ENCODE peak calls at places on chromosomes 6 and 20, in four cellular contexts. X is tibial artery; D is Peyer's patch; M is CD4-positive, alpha-beta T cell. W is an unnamed sample.

GRCh38 chr20:45011108-45011526 is 44.8 kb downstream of the STK4 start:
- DNase-seq in D (peak), M (peak), X (no peak), W (no peak)

GRCh38 chr20:16158976-16159286 is 414.3 kb downstream of the KIF16B start:
- DNase-seq in D (no peak), X (no peak), M (no peak), W (no peak)

GRCh38 chr6:4085329-4085695 is 6.4 kb upstream of the FAM217A start:
- DNase-seq in M (no peak), D (no peak), X (no peak), W (no peak)

GRCh38 chr6:56757585-56757984 is 114.9 kb upstream of the DST start:
- DNase-seq in M (no peak), D (no peak), X (no peak), W (no peak)

GRCh38 chr6:12753034-12753433 is 36.5 kb downstream of the PHACTR1 start:
- DNase-seq in X (no peak), M (no peak), D (no peak), W (no peak)

GRCh38 chr6:45132059-45132458 is 196.1 kb upstream of the RUNX2 start:
- DNase-seq in X (no peak), D (no peak), M (no peak), W (no peak)

GRCh38 chr20:36663026-36663425 is 17.0 kb upstream of the SLA2 start:
- DNase-seq in M (no peak), D (no peak), X (no peak), W (no peak)

GRCh38 chr20:31517373-31517772 is 3.1 kb downstream of the HM13 start:
- DNase-seq in M (no peak), X (peak), D (no peak), W (no peak)

GRCh38 chr20:53522696-53523095 is 70.9 kb downstream of the ZNF217 start:
- DNase-seq in X (no peak), M (no peak), D (no peak), W (no peak)

GRCh38 chr6:11766589-11767450 is 11.8 kb downstream of the ADTRP start:
- DNase-seq in D (no peak), X (peak), M (no peak), W (peak)

GRCh38 chr6:47741807-47742206 is 40.0 kb upstream of the OPN5 start:
- DNase-seq in X (no peak), M (no peak), D (no peak), W (no peak)

GRCh38 chr6:13280253-13280652 is 48.1 kb downstream of the TBC1D7 start:
- DNase-seq in X (no peak), M (no peak), D (no peak), W (no peak)

GRCh38 chr6:32944265-32944664 is 3.4 kb upstream of the HLA-DMB start:
- DNase-seq in X (no peak), D (peak), M (no peak), W (no peak)

GRCh38 chr20:38152175-38153010 is 12.7 kb downstream of the TGM2 start:
- DNase-seq in X (peak), D (peak), M (no peak), W (peak)

GRCh38 chr6:322205-322930 is 30.1 kb downstream of the DUSP22 start:
- DNase-seq in X (no peak), M (no peak), D (no peak), W (peak)

GRCh38 chr20:4322499-4322898 is 307.1 kb upstream of the RNF24 start:
- DNase-seq in D (no peak), X (no peak), M (no peak), W (no peak)

GRCh38 chr6:107565165-107565723 is 75.3 kb downstream of the SOBP start:
- DNase-seq in X (no peak), D (no peak), M (no peak), W (no peak)

GRCh38 chr20:38046572-38046971 is 13.0 kb downstream of the RPRD1B start:
- DNase-seq in M (no peak), X (no peak), D (no peak), W (no peak)

GRCh38 chr20:62505337-62506045 is 29.7 kb upstream of the GATA5 start:
- DNase-seq in M (no peak), D (no peak), X (no peak), W (no peak)

GRCh38 chr20:48203252-48203651 is 418.0 kb upstream of the SULF2 start:
- DNase-seq in M (no peak), D (no peak), X (no peak), W (no peak)

GRCh38 chr6:113287396-113287795 is 569.7 kb upstream of the MARCKS start:
- DNase-seq in M (no peak), D (no peak), X (no peak), W (no peak)

GRCh38 chr20:47493954-47494293 is 7.8 kb upstream of the NCOA3 start:
- DNase-seq in M (no peak), D (no peak), X (no peak), W (no peak)

GRCh38 chr6:50959081-50959641 is 140.5 kb downstream of the TFAP2B start:
- DNase-seq in M (no peak), X (no peak), D (no peak), W (no peak)

GRCh38 chr6:158312165-158312564 is at the start of gene TULP4:
- DNase-seq in M (no peak), X (no peak), D (no peak), W (no peak)

GRCh38 chr20:23245553-23246128 is 105.0 kb upstream of the NXT1 start:
- DNase-seq in D (no peak), M (no peak), X (peak), W (peak)

GRCh38 chr6:34476048-34476328 is 10.1 kb downstream of the PACSIN1 start:
- DNase-seq in X (no peak), D (no peak), M (no peak), W (no peak)

GRCh38 chr6:123821112-123821511 is 17.4 kb downstream of the NKAIN2 start:
- DNase-seq in X (no peak), D (no peak), M (no peak), W (no peak)

GRCh38 chr6:17580518-17581048 is 19.5 kb upstream of the FAM8A1 start:
- DNase-seq in D (no peak), X (peak), M (no peak), W (no peak)

GRCh38 chr6:85865665-85866372 is 223.1 kb upstream of the SYNCRIP start:
- DNase-seq in M (no peak), D (no peak), X (no peak), W (no peak)

GRCh38 chr20:39479196-39479810 is 517.2 kb downstream of the DHX35 start:
- DNase-seq in X (no peak), M (no peak), D (no peak), W (no peak)

GRCh38 chr20:40493551-40493950 is 195.5 kb downstream of the MAFB start:
- DNase-seq in M (no peak), D (no peak), X (no peak), W (no peak)

GRCh38 chr6:87736809-87737540 is 34.9 kb upstream of the AKIRIN2 start:
- DNase-seq in M (no peak), X (no peak), D (no peak), W (no peak)
- H3K27ac ChIP-seq in M (no peak), X (no peak), D (no peak), W (no peak)

GRCh38 chr6:150185697-150186096 is 42.9 kb downstream of the PPP1R14C start:
- DNase-seq in M (no peak), D (no peak), X (no peak), W (peak)
- H3K27ac ChIP-seq in M (no peak), D (peak), X (no peak), W (no peak)

GRCh38 chr20:21357851-21358250 is 39.5 kb downstream of the NKX2-4 start:
- DNase-seq in D (no peak), X (no peak), M (no peak), W (no peak)

GRCh38 chr20:21352703-21353102 is 44.6 kb downstream of the NKX2-4 start:
- DNase-seq in M (no peak), D (no peak), X (no peak), W (no peak)

GRCh38 chr20:21355981-21356380 is 41.3 kb downstream of the NKX2-4 start:
- DNase-seq in D (no peak), M (no peak), X (no peak), W (no peak)

DNA sequence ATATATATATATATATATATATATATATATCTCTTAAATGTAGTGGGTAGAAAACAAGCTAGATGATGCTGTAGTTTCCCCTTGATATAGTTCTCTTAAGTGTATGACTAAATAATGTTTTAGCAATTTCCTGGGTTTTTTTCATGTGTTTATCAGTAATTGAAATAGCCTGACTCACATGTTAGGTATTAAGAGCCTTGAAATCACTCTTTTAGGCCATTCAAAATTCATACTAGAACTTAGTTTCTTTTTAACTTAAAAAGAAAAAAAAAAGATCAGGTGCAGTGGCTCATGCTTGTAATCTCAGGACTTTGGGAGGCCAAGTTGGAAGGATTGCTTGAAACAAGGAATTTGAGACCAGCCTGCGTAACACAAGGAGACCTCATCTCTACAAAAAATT is 44.1 kb downstream of the NKX2-4 start:
- DNase-seq in D (no peak), M (no peak), X (no peak), W (no peak)
- H3K27ac ChIP-seq in D (no peak), M (no peak), X (no peak), W (no peak)

GRCh38 chr6:131635384-131636340 is 1.4 kb upstream of the ENPP3 start:
- DNase-seq in D (peak), X (no peak), M (no peak), W (no peak)

GRCh38 chr6:131640100-131640499 is 3.0 kb downstream of the ENPP3 start:
- DNase-seq in D (no peak), M (no peak), X (no peak), W (no peak)

GRCh38 chr6:131638013-131638412 is 911 bp downstream of the ENPP3 start:
- DNase-seq in D (no peak), M (no peak), X (no peak), W (no peak)

GRCh38 chr6:131640576-131640975 is 3.5 kb downstream of the ENPP3 start:
- DNase-seq in M (no peak), X (no peak), D (no peak), W (no peak)

GRCh38 chr6:131636880-131637792 is at the start of gene ENPP3:
- DNase-seq in M (no peak), D (no peak), X (no peak), W (no peak)
- H3K27ac ChIP-seq in M (no peak), D (no peak), X (no peak), W (no peak)

GRCh38 chr6:104754788-104755409 is 104.8 kb downstream of the HACE1 start:
- DNase-seq in M (no peak), D (no peak), X (no peak), W (no peak)

GRCh38 chr6:104753251-104753650 is 106.5 kb downstream of the HACE1 start:
- DNase-seq in D (no peak), M (no peak), X (no peak), W (no peak)

DNA sequence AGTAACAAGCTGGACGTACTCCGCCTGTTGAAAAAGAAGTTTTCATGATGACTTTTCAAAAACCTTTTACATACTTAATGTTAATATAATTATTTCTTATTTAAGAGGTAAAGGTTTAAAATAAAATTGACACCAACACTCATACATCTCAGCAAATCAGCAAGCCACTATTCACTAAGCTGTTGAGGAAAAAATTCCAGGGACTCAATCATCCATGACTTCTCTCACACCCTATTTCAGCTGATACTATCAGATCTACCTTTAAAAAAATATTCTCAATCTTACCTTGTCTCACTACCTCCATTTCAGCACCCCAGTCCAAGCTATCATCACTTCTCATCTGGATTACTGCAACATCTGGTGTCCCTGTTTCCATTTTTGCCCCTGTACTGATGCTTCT is 109.3 kb downstream of the HACE1 start:
- DNase-seq in X (no peak), M (no peak), D (no peak), W (no peak)
- H3K27ac ChIP-seq in X (no peak), M (no peak), D (no peak), W (no peak)

GRCh38 chr6:78701407-78701806 is 165.9 kb upstream of the IRAK1BP1 start:
- DNase-seq in X (no peak), D (no peak), M (no peak), W (no peak)
- H3K27ac ChIP-seq in X (no peak), D (no peak), M (no peak), W (no peak)

GRCh38 chr6:154509421-154510143 is 903 bp downstream of the CNKSR3 start:
- DNase-seq in D (no peak), M (no peak), X (peak), W (peak)
- H3K27ac ChIP-seq in D (peak), M (no peak), X (peak), W (peak)

GRCh38 chr6:2480267-2480966 is 235.0 kb upstream of the GMDS start:
- DNase-seq in D (no peak), M (no peak), X (no peak), W (no peak)

GRCh38 chr6:2476376-2476775 is 231.0 kb upstream of the GMDS start:
- DNase-seq in D (no peak), M (no peak), X (no peak), W (no peak)

GRCh38 chr6:2478200-2478599 is 232.8 kb upstream of the GMDS start:
- DNase-seq in M (no peak), D (no peak), X (no peak), W (no peak)

GRCh38 chr6:2481307-2481706 is 235.9 kb upstream of the GMDS start:
- DNase-seq in X (no peak), M (no peak), D (no peak), W (no peak)

GRCh38 chr6:2477723-2478122 is 232.3 kb upstream of the GMDS start:
- DNase-seq in M (no peak), X (no peak), D (no peak), W (no peak)
- H3K27ac ChIP-seq in M (no peak), X (no peak), D (no peak), W (no peak)

DNA sequence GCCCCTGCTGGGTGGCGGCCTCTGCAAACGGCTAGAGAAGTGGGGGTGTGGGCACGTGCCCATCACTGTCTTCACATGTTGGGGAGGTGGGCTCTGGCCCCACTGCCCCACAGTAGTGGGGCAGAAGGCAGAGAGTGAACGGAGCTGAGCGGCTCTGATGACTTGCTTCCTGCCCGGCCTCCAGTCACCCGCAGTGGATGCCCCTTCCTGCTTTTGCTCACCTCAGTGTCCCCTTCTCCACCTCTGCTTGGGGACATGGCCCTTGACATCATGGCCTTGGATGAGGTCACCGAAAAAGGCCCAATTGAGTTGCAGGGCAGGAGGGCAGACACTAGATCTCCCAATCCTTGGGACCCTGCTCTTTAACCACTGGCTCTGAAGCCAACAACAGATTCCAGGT is 40.1 kb downstream of the KCNK5 start:
- DNase-seq in D (no peak), M (no peak), X (no peak), W (no peak)
- H3K27ac ChIP-seq in D (peak), M (no peak), X (no peak), W (no peak)

GRCh38 chr20:25372584-25373336 is 17.9 kb downstream of the ABHD12 start:
- DNase-seq in M (no peak), X (no peak), D (no peak), W (no peak)
- H3K27ac ChIP-seq in M (no peak), X (no peak), D (no peak), W (no peak)

W was measured in coronary artery.